ENCODE peak calls at places on chromosomes 5 and 9, in eight cellular contexts. A is stimulated activated CD4-positive, alpha-beta T cell treated with anti-CD3 and anti-CD28 coated beads, Interleukin-15, amount 100 ng/mL, for 1 hour; Q is HAP-1; M is B cell; G is stimulated activated CD8-positive, alpha-beta memory T cell treated with anti-CD3 and anti-CD28 coated beads, Interleukin-12 subunit alpha, Interleukin-12 subunit beta, amount 100 ng/mL, for 1 hour; P is Calu3; C is hepatic stellate cell; X is HS-5. B is an unnamed sample.
A peak's percentile ranks its signal among the peaks of the same experiment; 100 is the strongest.

GRCh38 chr9:85715587-85715986 is 26.2 kb downstream of the AGTPBP1 start:
- DNase-seq in A (no peak), Q (no peak), M (peak; percentile 61), G (no peak), P (no peak), C (no peak), X (no peak), B (no peak)

GRCh38 chr9:15697459-15697858 is 144.6 kb downstream of the CCDC171 start:
- DNase-seq in A (no peak), Q (no peak), M (no peak), G (no peak), P (no peak), C (peak; percentile 27), X (peak; percentile 77), B (no peak)

GRCh38 chr5:132266031-132266835 is 8.7 kb downstream of the PDLIM4 start:
- DNase-seq in A (no peak), Q (no peak), M (no peak), G (no peak), P (no peak), C (no peak), X (no peak), B (no peak)

GRCh38 chr9:137055385-137056364 is 1.8 kb upstream of the ENTPD2 start:
- DNase-seq in A (no peak), Q (no peak), M (no peak), G (no peak), P (peak; percentile 65), C (no peak), X (no peak), B (no peak)

GRCh38 chr9:17824191-17824926 is 245.5 kb downstream of the SH3GL2 start:
- DNase-seq in A (no peak), Q (no peak), M (no peak), G (no peak), P (no peak), C (no peak), X (no peak), B (no peak)

GRCh38 chr9:137028281-137029057 is 432 bp upstream of the ABCA2 start:
- DNase-seq in A (peak; percentile 59), Q (peak; percentile 66), M (peak; percentile 53), G (peak; percentile 43), P (peak; percentile 66), C (peak; percentile 73), X (no peak), B (peak; percentile 41)

GRCh38 chr5:92401492-92401891 is 1018.4 kb upstream of the ARRDC3 start:
- DNase-seq in A (no peak), Q (peak; percentile 42), M (no peak), G (no peak), P (no peak), C (no peak), X (no peak), B (no peak)

GRCh38 chr5:56207537-56207936 is 25.6 kb downstream of the ANKRD55 start:
- DNase-seq in A (no peak), Q (no peak), M (no peak), G (no peak), P (no peak), C (no peak), X (no peak), B (no peak)

GRCh38 chr5:14864181-14864812 is 7.3 kb downstream of the ANKH start:
- DNase-seq in A (no peak), Q (no peak), M (no peak), G (no peak), P (no peak), C (no peak), X (no peak), B (no peak)

GRCh38 chr9:98410185-98410697 is 154.8 kb upstream of the TBC1D2 start:
- DNase-seq in A (no peak), Q (no peak), M (no peak), G (no peak), P (peak; percentile 2), C (peak; percentile 71), X (no peak), B (no peak)

GRCh38 chr9:99057665-99058625 is 47.0 kb upstream of the TGFBR1 start:
- DNase-seq in A (peak; percentile 6), Q (no peak), M (peak; percentile 71), G (peak; percentile 49), P (no peak), C (no peak), X (peak; percentile 41), B (peak; percentile 53)